ENCODE peak calls at places on chromosomes 5 and 9, in five cellular contexts. U is mesendoderm, Q is astrocyte, K is colonic mucosa, J is heart right ventricle. L is an unnamed sample.

GRCh38 chr9:136198605-136199083 is 6.3 kb downstream of the LHX3 start:
- DNase-seq in U (no peak), Q (no peak), K (no peak), J (no peak), L (no peak)

GRCh38 chr5:6729400-6730310 is 16.4 kb downstream of the TENT4A start:
- DNase-seq in U (no peak), Q (no peak), K (no peak), J (peak; percentile 46), L (peak; percentile 12)

GRCh38 chr9:137575725-137576411 is 2.9 kb downstream of the DPH7 start:
- DNase-seq in U (no peak), Q (no peak), K (no peak), J (peak; percentile 30), L (no peak)

GRCh38 chr9:127971357-127972315 is 9.2 kb downstream of the EEIG1 start:
- DNase-seq in U (peak; percentile 58), Q (no peak), K (peak; percentile 39), J (no peak), L (no peak)

GRCh38 chr9:126880226-126880946 is 19.9 kb downstream of the ZBTB34 start:
- DNase-seq in U (no peak), Q (no peak), K (no peak), J (no peak), L (no peak)

GRCh38 chr9:131605770-131606590 is 60.7 kb downstream of the PRRT1B start:
- DNase-seq in U (no peak), Q (peak; percentile 44), K (no peak), J (no peak), L (no peak)

GRCh38 chr9:83242066-83242465 is 179.1 kb upstream of the RASEF start:
- DNase-seq in U (no peak), Q (no peak), K (no peak), J (no peak), L (no peak)

GRCh38 chr5:100858987-100859545 is 44.0 kb downstream of the ST8SIA4 start:
- DNase-seq in U (no peak), Q (no peak), K (no peak), J (no peak), L (no peak)

GRCh38 chr5:35857606-35858205 is 1.0 kb downstream of the IL7R start:
- DNase-seq in U (no peak), Q (peak; percentile 92), K (no peak), J (no peak), L (no peak)

GRCh38 chr5:23740029-23740428 is 232.6 kb downstream of the PRDM9 start:
- DNase-seq in U (no peak), Q (no peak), K (no peak), J (no peak), L (no peak)

GRCh38 chr5:177595991-177596774 is 3.7 kb upstream of the B4GALT7 start:
- DNase-seq in U (no peak), Q (no peak), K (no peak), J (no peak), L (no peak)

GRCh38 chr9:87601175-87601574 is 103.5 kb downstream of the DAPK1 start:
- DNase-seq in U (peak; percentile 76), Q (no peak), K (peak; percentile 81), J (no peak), L (no peak)

GRCh38 chr5:7397005-7397546 is 1.1 kb downstream of the ADCY2 start:
- DNase-seq in U (peak; percentile 46), Q (peak; percentile 25), K (no peak), J (no peak), L (no peak)

GRCh38 chr9:19113964-19114679 is 11.4 kb upstream of the HAUS6 start:
- DNase-seq in U (no peak), Q (no peak), K (no peak), J (no peak), L (no peak)

GRCh38 chr9:131517761-131518190 is 13.3 kb downstream of the UCK1 start:
- DNase-seq in U (no peak), Q (no peak), K (no peak), J (no peak), L (no peak)

GRCh38 chr9:113985968-113986585 is 92.0 kb downstream of the AMBP start:
- DNase-seq in U (no peak), Q (peak; percentile 71), K (no peak), J (no peak), L (no peak)

GRCh38 chr9:77679088-77679487 is 31.0 kb upstream of the GNA14 start:
- DNase-seq in U (no peak), Q (no peak), K (no peak), J (no peak), L (no peak)

GRCh38 chr5:151048526-151048925 is 28.1 kb downstream of the GPX3 start:
- DNase-seq in U (peak; percentile 69), Q (no peak), K (no peak), J (no peak), L (no peak)

GRCh38 chr5:120586646-120587045 is 122.5 kb downstream of the PRR16 start:
- DNase-seq in U (no peak), Q (no peak), K (no peak), J (no peak), L (no peak)

GRCh38 chr9:133054966-133055365 is 6.8 kb upstream of the CEL start:
- DNase-seq in U (no peak), Q (peak; percentile 4), K (no peak), J (peak; percentile 74), L (no peak)

GRCh38 chr5:51383494-51384081 is 340 bp downstream of the ISL1 start:
- DNase-seq in U (peak; percentile 83), Q (no peak), K (no peak), J (no peak), L (no peak)

GRCh38 chr5:173468821-173469251 is 140.6 kb upstream of the STC2 start:
- DNase-seq in U (no peak), Q (peak; percentile 30), K (no peak), J (no peak), L (no peak)

GRCh38 chr9:124242331-124243194 is 15.2 kb upstream of the NEK6 start:
- DNase-seq in U (peak; percentile 57), Q (no peak), K (peak; percentile 71), J (no peak), L (no peak)

GRCh38 chr9:93202919-93203712 is 19.2 kb downstream of the WNK2 start:
- DNase-seq in U (no peak), Q (no peak), K (no peak), J (no peak), L (no peak)
- H3K4me1 ChIP-seq in U (peaks cover 3% of the 10 kb centered on the region), Q (no peaks in the 10 kb centered on the region), K (peaks cover 33% of the 10 kb centered on the region), J (peaks cover 65% of the 10 kb centered on the region), L (no peaks in the 10 kb centered on the region)

GRCh38 chr9:120868339-120868675 is 8.7 kb downstream of the PHF19 start:
- DNase-seq in U (no peak), Q (peak; percentile 37), K (no peak), J (no peak), L (no peak)

GRCh38 chr9:120869360-120869687 is 7.7 kb downstream of the PHF19 start:
- DNase-seq in U (no peak), Q (no peak), K (no peak), J (no peak), L (no peak)

GRCh38 chr9:120866651-120867050 is 10.3 kb downstream of the PHF19 start:
- DNase-seq in U (no peak), Q (no peak), K (no peak), J (no peak), L (no peak)

GRCh38 chr9:120868676-120869359 is 8.2 kb downstream of the PHF19 start:
- DNase-seq in U (peak; percentile 99), Q (peak; percentile 85), K (peak; percentile 99), J (peak; percentile 96), L (peak; percentile 95)

DNA sequence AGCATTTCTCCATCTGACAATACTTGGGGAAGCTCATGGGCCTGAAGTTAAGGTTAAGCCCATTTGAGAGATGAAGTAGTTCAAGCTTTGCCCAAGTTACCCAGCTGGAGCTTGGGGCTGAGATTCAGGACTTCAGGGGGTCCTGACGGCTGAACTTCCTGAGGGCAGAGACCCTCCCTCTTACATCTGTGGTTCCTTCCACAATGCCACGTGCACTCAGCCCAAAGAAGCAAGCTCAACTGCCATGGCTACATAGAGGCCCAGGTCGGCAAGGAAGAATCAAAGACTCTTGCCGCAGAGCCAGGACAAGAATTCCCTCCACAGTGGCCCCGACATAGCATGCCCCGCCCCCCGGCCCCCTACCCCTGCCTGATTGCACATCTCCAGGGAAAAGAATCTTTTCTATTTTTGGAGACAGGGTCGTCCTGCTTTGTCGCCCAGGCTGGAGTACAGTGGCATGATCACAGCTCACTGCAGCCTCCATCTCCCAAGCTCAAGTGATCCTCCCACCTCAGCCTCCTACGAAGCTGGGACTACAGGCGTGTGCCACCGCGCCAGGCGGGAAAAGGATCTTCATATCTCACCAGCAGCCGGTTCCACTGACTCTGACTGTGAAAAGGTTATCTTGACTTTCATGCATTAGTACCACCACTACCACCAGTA is 9.2 kb downstream of the PHF19 start:
- DNase-seq in U (no peak), Q (no peak), K (no peak), J (no peak), L (no peak)
- H3K4me3 ChIP-seq in U (no peak overlapping the region), Q (no peak overlapping the region), K (peak overlapping the region; percentile 22), J (no peak overlapping the region), L (no peak overlapping the region)

DNA sequence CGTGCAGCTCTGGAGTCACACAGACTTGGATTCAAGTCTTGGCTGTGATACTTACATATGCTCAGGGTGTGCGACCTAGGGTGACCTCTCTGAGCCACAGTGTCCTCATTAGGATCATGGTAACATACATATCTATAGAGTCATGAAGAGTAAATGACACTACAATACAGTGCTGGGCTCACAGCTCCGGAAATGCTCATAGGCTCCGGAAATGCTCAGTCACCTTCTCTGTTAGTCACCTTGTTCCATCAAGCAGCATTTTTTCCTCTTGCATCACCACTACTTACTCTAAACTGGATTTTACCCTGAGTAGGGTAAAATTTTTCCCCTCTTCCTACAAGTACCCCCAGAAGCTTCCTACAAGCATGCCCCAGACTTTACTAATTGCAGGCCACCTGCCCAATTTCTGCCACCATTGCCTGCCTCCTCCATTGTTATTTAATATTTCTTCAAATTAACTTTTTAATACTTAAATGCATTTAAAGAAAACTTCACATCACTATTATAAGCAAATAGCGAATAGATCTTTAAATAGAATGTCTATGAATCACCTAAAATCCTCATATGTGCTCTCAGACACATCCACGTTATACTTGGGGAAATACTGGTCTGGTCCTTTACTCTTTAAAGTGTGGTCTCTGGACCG is 147.6 kb upstream of the SPRY4 start:
- DNase-seq in U (peak; percentile 73), Q (peak; percentile 92), K (no peak), J (no peak), L (peak; percentile 24)
- H3K4me1 ChIP-seq in U (peaks cover 8% of the 10 kb centered on the region), Q (peaks cover 11% of the 10 kb centered on the region), K (no peaks in the 10 kb centered on the region), J (no peaks in the 10 kb centered on the region), L (peaks cover 3% of the 10 kb centered on the region)

GRCh38 chr9:3479516-3480352 is 46.1 kb downstream of the RFX3 start:
- DNase-seq in U (peak; percentile 51), Q (no peak), K (no peak), J (no peak), L (no peak)

GRCh38 chr9:3477236-3477834 is 48.5 kb downstream of the RFX3 start:
- DNase-seq in U (no peak), Q (no peak), K (no peak), J (no peak), L (no peak)

GRCh38 chr9:3480353-3480655 is 45.5 kb downstream of the RFX3 start:
- DNase-seq in U (no peak), Q (no peak), K (no peak), J (no peak), L (no peak)

GRCh38 chr9:3475300-3476020 is 50.3 kb downstream of the RFX3 start:
- DNase-seq in U (peak; percentile 18), Q (no peak), K (no peak), J (no peak), L (no peak)

DNA sequence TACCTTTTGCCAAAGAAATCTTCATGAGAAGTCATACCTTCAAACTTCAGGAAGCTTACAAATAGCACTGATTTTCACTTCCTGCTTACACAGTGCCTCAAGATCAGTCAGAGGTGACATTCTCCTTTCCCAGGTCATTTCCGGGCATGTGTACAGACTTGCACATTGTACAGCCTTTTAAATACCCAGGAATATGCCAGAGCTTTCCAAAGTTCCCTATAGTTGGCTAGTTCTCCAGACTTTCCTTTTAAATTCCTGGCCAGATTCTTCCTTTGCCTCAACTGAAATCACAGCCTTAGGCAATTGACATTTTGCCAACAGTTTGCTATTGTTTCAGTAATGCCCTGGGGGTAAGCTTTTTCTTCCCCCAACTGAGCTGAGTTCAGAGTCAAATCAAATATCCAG is 47.2 kb downstream of the RFX3 start:
- DNase-seq in U (peak; percentile 81), Q (peak; percentile 25), K (no peak), J (no peak), L (no peak)
- H3K4me3 ChIP-seq in U (no peak overlapping the region), Q (no peak overlapping the region), K (no peak overlapping the region), J (no peak overlapping the region), L (no peak overlapping the region)